ENCODE peak calls at places on chromosomes 6 and 20, in five cellular contexts. One of them, this sample, is unnamed.

GRCh38 chr6:9225441-9225871 is 790.1 kb upstream of the SLC35B3 start:
- DNase-seq in OCI-LY7: no peak
- DNase-seq in adrenal gland: no peak
- DNase-seq in ovary: no peak
- DNase-seq in RWPE2: no peak
- DNase-seq in this sample: no peak

GRCh38 chr6:49384913-49385312 is 78.1 kb downstream of the MMUT start:
- DNase-seq in OCI-LY7: no peak
- DNase-seq in adrenal gland: no peak
- DNase-seq in ovary: no peak
- DNase-seq in RWPE2: no peak
- DNase-seq in this sample: no peak

GRCh38 chr20:51703446-51704287 is 64.5 kb downstream of the ATP9A start:
- DNase-seq in OCI-LY7: no peak
- DNase-seq in adrenal gland: no peak
- DNase-seq in ovary: no peak
- DNase-seq in RWPE2: no peak
- DNase-seq in this sample: no peak

GRCh38 chr6:159819098-159819497 is 19.0 kb downstream of the PNLDC1 start:
- DNase-seq in OCI-LY7: no peak
- DNase-seq in adrenal gland: no peak
- DNase-seq in ovary: no peak
- DNase-seq in RWPE2: no peak
- DNase-seq in this sample: no peak

GRCh38 chr6:3176562-3177355 is 19.4 kb upstream of the TUBB2A start:
- DNase-seq in OCI-LY7: no peak
- DNase-seq in adrenal gland: peak; percentile 50
- DNase-seq in ovary: no peak
- DNase-seq in RWPE2: no peak
- DNase-seq in this sample: no peak

GRCh38 chr20:30491016-30491415 is 766.4 kb upstream of the DEFB115 start:
- DNase-seq in OCI-LY7: no peak
- DNase-seq in adrenal gland: no peak
- DNase-seq in ovary: no peak
- DNase-seq in RWPE2: no peak
- DNase-seq in this sample: no peak

GRCh38 chr6:46704562-46704961 is 16.9 kb downstream of the TDRD6 start:
- DNase-seq in OCI-LY7: peak; percentile 47
- DNase-seq in adrenal gland: no peak
- DNase-seq in ovary: no peak
- DNase-seq in RWPE2: no peak
- DNase-seq in this sample: no peak

GRCh38 chr20:61724376-61724775 is 341.3 kb downstream of the TAF4 start:
- DNase-seq in OCI-LY7: no peak
- DNase-seq in adrenal gland: no peak
- DNase-seq in ovary: no peak
- DNase-seq in RWPE2: peak; percentile 75
- DNase-seq in this sample: no peak

GRCh38 chr6:44820366-44821158 is 433.1 kb downstream of the CDC5L start:
- DNase-seq in OCI-LY7: no peak
- DNase-seq in adrenal gland: no peak
- DNase-seq in ovary: no peak
- DNase-seq in RWPE2: no peak
- DNase-seq in this sample: no peak

GRCh38 chr6:91221072-91221471 is 634.2 kb upstream of the MAP3K7 start:
- DNase-seq in OCI-LY7: no peak
- DNase-seq in adrenal gland: no peak
- DNase-seq in ovary: no peak
- DNase-seq in RWPE2: no peak
- DNase-seq in this sample: no peak

GRCh38 chr20:63002511-63002910 is 4.3 kb downstream of the BHLHE23 start:
- DNase-seq in OCI-LY7: no peak
- DNase-seq in adrenal gland: no peak
- DNase-seq in ovary: no peak
- DNase-seq in RWPE2: no peak
- DNase-seq in this sample: no peak

GRCh38 chr20:5261763-5262162 is 55.0 kb downstream of the PROKR2 start:
- DNase-seq in OCI-LY7: no peak
- DNase-seq in adrenal gland: no peak
- DNase-seq in ovary: no peak
- DNase-seq in RWPE2: no peak
- DNase-seq in this sample: no peak

GRCh38 chr6:137493218-137494038 is 766 bp downstream of the OLIG3 start:
- DNase-seq in OCI-LY7: no peak
- DNase-seq in adrenal gland: no peak
- DNase-seq in ovary: no peak
- DNase-seq in RWPE2: no peak
- DNase-seq in this sample: peak; percentile 49

GRCh38 chr20:48826883-48827771 is 672 bp downstream of the PREX1 start:
- DNase-seq in OCI-LY7: peak; percentile 67
- DNase-seq in adrenal gland: peak; percentile 39
- DNase-seq in ovary: no peak
- DNase-seq in RWPE2: peak; percentile 83
- DNase-seq in this sample: no peak

GRCh38 chr6:168722397-168722796 is 281.4 kb downstream of the SMOC2 start:
- DNase-seq in OCI-LY7: no peak
- DNase-seq in adrenal gland: no peak
- DNase-seq in ovary: no peak
- DNase-seq in RWPE2: no peak
- DNase-seq in this sample: no peak
- H3K9me3 ChIP-seq in OCI-LY7: no peaks in the 10 kb centered on the region
- H3K9me3 ChIP-seq in adrenal gland: no peaks in the 10 kb centered on the region
- H3K9me3 ChIP-seq in ovary: no peaks in the 10 kb centered on the region
- H3K9me3 ChIP-seq in RWPE2: no peaks in the 10 kb centered on the region
- H3K9me3 ChIP-seq in this sample: no peaks in the 10 kb centered on the region

GRCh38 chr6:35065870-35066269 is 75.3 kb downstream of the TCP11 start:
- DNase-seq in OCI-LY7: no peak
- DNase-seq in adrenal gland: no peak
- DNase-seq in ovary: no peak
- DNase-seq in RWPE2: no peak
- DNase-seq in this sample: no peak
- H3K36me3 ChIP-seq in OCI-LY7: no peaks in the 10 kb centered on the region
- H3K36me3 ChIP-seq in adrenal gland: no peaks in the 10 kb centered on the region
- H3K36me3 ChIP-seq in ovary: no peaks in the 10 kb centered on the region
- H3K36me3 ChIP-seq in RWPE2: no peaks in the 10 kb centered on the region
- H3K36me3 ChIP-seq in this sample: peaks cover 32% of the 10 kb centered on the region

DNA sequence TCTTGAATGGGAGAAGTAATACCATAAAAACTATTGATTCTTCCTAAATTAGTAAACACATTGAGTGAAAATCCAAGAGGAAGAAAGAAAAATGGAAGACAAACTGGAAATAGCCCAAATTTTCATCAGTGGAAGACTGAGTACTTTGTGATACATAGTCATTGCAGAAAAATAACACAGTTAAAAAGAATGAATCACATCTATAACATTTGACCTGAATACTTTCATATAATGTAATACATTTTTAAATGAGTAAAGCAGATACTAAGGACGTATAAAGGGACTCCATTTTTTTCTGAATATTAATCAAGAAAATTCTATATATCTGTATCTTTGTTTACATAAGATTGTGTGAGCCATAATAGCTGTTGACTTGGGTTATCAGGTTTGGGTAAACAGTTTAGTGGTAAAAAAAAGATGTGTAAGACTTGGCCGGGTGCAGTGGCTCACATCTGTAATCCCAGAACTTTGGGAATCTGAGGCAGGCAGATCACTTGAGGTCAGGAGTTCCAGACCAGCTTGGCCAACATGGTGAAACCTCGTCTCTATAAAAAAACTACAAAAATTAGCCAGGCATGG is 4.3 kb upstream of the SLC17A2 start:
- DNase-seq in OCI-LY7: no peak
- DNase-seq in adrenal gland: no peak
- DNase-seq in ovary: no peak
- DNase-seq in RWPE2: no peak
- DNase-seq in this sample: no peak
- TF ChIP-seq CTCF in OCI-LY7: no peak
- TF ChIP-seq CTCF in adrenal gland: no peak
- TF ChIP-seq CTCF in ovary: no peak
- TF ChIP-seq CTCF in RWPE2: no peak
- TF ChIP-seq CTCF in this sample: no peak

DNA sequence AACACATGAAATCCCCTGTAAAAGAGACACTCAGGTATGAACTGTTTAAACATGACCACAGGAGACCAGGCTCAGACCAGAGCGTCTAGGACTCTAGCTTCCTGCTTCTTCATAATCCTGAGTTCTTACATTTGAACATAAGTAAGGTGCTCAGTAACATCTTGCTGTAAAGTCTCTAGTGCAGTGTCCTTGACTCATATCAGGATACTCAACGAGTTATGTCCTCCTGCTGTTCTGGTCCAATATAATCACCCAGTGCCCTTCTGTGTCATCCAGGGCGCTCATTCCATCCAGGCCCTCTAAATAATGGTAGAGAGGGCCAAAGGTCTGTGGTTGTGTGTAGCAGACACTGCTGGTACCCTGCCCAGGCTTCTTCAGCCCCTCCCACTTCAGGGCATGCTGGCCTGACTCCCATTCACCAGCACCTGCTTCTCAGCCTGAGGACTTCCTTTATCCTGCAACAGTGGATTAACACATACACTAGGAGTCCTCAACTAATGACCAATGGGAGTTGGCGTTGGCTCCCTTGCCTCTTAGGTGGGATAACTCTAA is 66.8 kb upstream of the MOCS1 start:
- DNase-seq in OCI-LY7: no peak
- DNase-seq in adrenal gland: no peak
- DNase-seq in ovary: no peak
- DNase-seq in RWPE2: no peak
- DNase-seq in this sample: no peak
- H3K9me3 ChIP-seq in OCI-LY7: no peaks in the 10 kb centered on the region
- H3K9me3 ChIP-seq in adrenal gland: no peaks in the 10 kb centered on the region
- H3K9me3 ChIP-seq in ovary: peaks cover 2% of the 10 kb centered on the region
- H3K9me3 ChIP-seq in RWPE2: no peaks in the 10 kb centered on the region
- H3K9me3 ChIP-seq in this sample: no peaks in the 10 kb centered on the region

GRCh38 chr20:24968278-24968677 is 19.2 kb downstream of the CST7 start:
- DNase-seq in OCI-LY7: no peak
- DNase-seq in adrenal gland: no peak
- DNase-seq in ovary: no peak
- DNase-seq in RWPE2: peak; percentile 29
- DNase-seq in this sample: no peak
- H3K36me3 ChIP-seq in OCI-LY7: peaks cover 64% of the 10 kb centered on the region
- H3K36me3 ChIP-seq in adrenal gland: no peaks in the 10 kb centered on the region
- H3K36me3 ChIP-seq in ovary: no peaks in the 10 kb centered on the region
- H3K36me3 ChIP-seq in RWPE2: peaks cover 32% of the 10 kb centered on the region
- H3K36me3 ChIP-seq in this sample: no peaks in the 10 kb centered on the region

GRCh38 chr6:143234686-143235085 is 174.0 kb downstream of the AIG1 start:
- DNase-seq in OCI-LY7: no peak
- DNase-seq in adrenal gland: no peak
- DNase-seq in ovary: no peak
- DNase-seq in RWPE2: no peak
- DNase-seq in this sample: no peak

GRCh38 chr6:143232849-143233248 is 172.2 kb downstream of the AIG1 start:
- DNase-seq in OCI-LY7: peak; percentile 20
- DNase-seq in adrenal gland: peak; percentile 21
- DNase-seq in ovary: peak; percentile 28
- DNase-seq in RWPE2: no peak
- DNase-seq in this sample: no peak

GRCh38 chr6:143233563-143234285 is 173.0 kb downstream of the AIG1 start:
- DNase-seq in OCI-LY7: no peak
- DNase-seq in adrenal gland: no peak
- DNase-seq in ovary: peak; percentile 30
- DNase-seq in RWPE2: no peak
- DNase-seq in this sample: no peak

GRCh38 chr6:143238306-143238705 is 177.6 kb downstream of the AIG1 start:
- DNase-seq in OCI-LY7: no peak
- DNase-seq in adrenal gland: no peak
- DNase-seq in ovary: no peak
- DNase-seq in RWPE2: no peak
- DNase-seq in this sample: no peak

GRCh38 chr6:143236151-143236788 is 175.6 kb downstream of the AIG1 start:
- DNase-seq in OCI-LY7: no peak
- DNase-seq in adrenal gland: peak; percentile 90
- DNase-seq in ovary: no peak
- DNase-seq in RWPE2: no peak
- DNase-seq in this sample: peak; percentile 52
- TF ChIP-seq CTCF in OCI-LY7: no peak
- TF ChIP-seq CTCF in adrenal gland: peak; percentile 8
- TF ChIP-seq CTCF in ovary: no peak
- TF ChIP-seq CTCF in RWPE2: no peak
- TF ChIP-seq CTCF in this sample: no peak

DNA sequence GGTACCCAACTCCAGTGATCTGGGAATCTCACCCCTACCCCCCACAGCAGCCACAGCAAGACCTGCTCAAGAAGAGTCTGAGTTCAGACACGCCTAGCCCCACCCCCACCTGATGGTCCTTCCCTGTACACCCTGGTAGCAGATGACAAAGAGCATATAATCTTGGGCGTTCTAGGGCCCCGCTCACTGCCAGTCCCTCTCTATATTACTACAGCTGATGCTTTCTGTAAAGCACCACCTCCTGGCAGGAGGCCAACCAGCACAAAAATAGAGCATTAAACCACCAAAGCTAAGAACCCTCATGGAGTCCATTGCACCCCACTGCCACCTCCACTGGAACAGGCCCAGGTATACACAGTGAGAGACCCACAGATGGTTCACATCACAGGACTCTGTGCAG is 42.3 kb upstream of the FAM210B start:
- DNase-seq in OCI-LY7: no peak
- DNase-seq in adrenal gland: no peak
- DNase-seq in ovary: no peak
- DNase-seq in RWPE2: no peak
- DNase-seq in this sample: no peak
- H3K9me3 ChIP-seq in OCI-LY7: no peaks in the 10 kb centered on the region
- H3K9me3 ChIP-seq in adrenal gland: no peaks in the 10 kb centered on the region
- H3K9me3 ChIP-seq in ovary: no peaks in the 10 kb centered on the region
- H3K9me3 ChIP-seq in RWPE2: no peaks in the 10 kb centered on the region
- H3K9me3 ChIP-seq in this sample: no peaks in the 10 kb centered on the region

DNA sequence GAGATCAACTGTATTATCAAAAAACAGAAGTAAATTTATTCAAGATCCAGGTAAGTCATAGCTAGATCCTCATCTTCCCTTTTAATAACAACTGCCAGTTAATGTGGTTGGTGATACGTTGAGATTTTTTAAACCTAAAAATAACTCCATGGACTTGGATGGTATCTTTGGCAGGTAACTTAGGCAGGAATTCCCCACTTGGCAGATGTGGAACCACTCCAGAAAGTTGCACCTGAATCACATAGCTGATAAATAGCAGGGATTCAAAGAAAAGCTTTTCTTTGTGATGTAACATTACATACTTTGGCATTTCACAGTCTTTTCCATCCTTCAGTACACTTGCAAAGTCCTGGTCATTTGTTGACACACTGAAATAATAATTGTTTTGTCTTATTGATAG is 62.6 kb downstream of the PRPH2 start:
- DNase-seq in OCI-LY7: no peak
- DNase-seq in adrenal gland: no peak
- DNase-seq in ovary: no peak
- DNase-seq in RWPE2: no peak
- DNase-seq in this sample: no peak
- H3K36me3 ChIP-seq in OCI-LY7: peaks cover 80% of the 10 kb centered on the region
- H3K36me3 ChIP-seq in adrenal gland: no peaks in the 10 kb centered on the region
- H3K36me3 ChIP-seq in ovary: no peaks in the 10 kb centered on the region
- H3K36me3 ChIP-seq in RWPE2: peaks cover 86% of the 10 kb centered on the region
- H3K36me3 ChIP-seq in this sample: peaks cover 68% of the 10 kb centered on the region

DNA sequence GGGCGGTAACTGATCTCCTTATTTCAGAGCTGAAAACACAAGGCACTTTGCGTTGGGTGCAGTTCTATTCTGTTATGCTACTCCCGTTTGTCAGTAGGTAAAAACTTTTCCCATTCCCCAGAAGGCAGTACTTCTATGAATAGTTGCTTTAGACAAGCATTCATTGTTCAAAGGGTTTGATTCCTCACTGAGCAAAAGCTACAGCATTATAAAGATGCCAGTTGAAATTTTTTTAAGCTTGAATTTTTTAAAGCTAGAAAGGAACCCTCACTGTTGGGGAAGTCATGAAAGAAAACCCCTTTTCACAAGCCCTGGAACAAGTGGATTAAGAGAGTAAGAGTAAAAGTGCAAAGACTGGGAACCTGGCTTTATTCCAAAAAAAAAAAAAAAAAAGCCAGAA is 42.3 kb downstream of the FUT9 start:
- DNase-seq in OCI-LY7: no peak
- DNase-seq in adrenal gland: no peak
- DNase-seq in ovary: no peak
- DNase-seq in RWPE2: no peak
- DNase-seq in this sample: no peak
- TF ChIP-seq CTCF in OCI-LY7: no peak
- TF ChIP-seq CTCF in adrenal gland: no peak
- TF ChIP-seq CTCF in ovary: no peak
- TF ChIP-seq CTCF in RWPE2: no peak
- TF ChIP-seq CTCF in this sample: no peak